ENCODE peak calls at places on chromosome 2, in eight cellular contexts. S is stomach, U is Calu3, Q is activated B cell treated with CpG ODN at 0.5 μM for 24 hours, V is tibial artery, B is progenitor cell of endocrine pancreas, F is choroid plexus epithelial cell, L is left ventricle myocardium inferior. H is an unnamed sample.
A peak's percentile ranks its signal among the peaks of the same experiment; 100 is the strongest.

GRCh38 chr2:86673976-86674670 is 46.0 kb upstream of the RMND5A start:
- DNase-seq in U (no peak), Q (no peak), S (no peak), V (no peak), F (peak; percentile 10), B (no peak), L (no peak), H (no peak)

GRCh38 chr2:52676056-52676455 is 1091.5 kb upstream of the CHAC2 start:
- DNase-seq in B (no peak), F (no peak), S (no peak), Q (no peak), U (no peak), L (no peak), V (no peak), H (no peak)

GRCh38 chr2:121469361-121469760 is 61.3 kb upstream of the RNU4ATAC start:
- DNase-seq in B (no peak), L (no peak), U (no peak), F (no peak), S (no peak), Q (no peak), V (no peak), H (no peak)

GRCh38 chr2:54858021-54858681 is 134.7 kb downstream of the EML6 start:
- DNase-seq in B (no peak), Q (no peak), U (no peak), S (no peak), L (no peak), F (peak; percentile 91), V (no peak), H (no peak)

GRCh38 chr2:128162266-128162665 is 71.3 kb downstream of the UGGT1 start:
- DNase-seq in S (no peak), U (no peak), Q (no peak), V (no peak), F (peak; percentile 31), B (no peak), L (no peak), H (no peak)

GRCh38 chr2:169221745-169222369 is 140.5 kb downstream of the LRP2 start:
- DNase-seq in V (no peak), B (no peak), U (no peak), F (peak; percentile 55), S (no peak), Q (no peak), L (no peak), H (no peak)

GRCh38 chr2:228092056-228092455 is 89.4 kb downstream of the SPHKAP start:
- DNase-seq in B (no peak), S (no peak), Q (no peak), U (no peak), L (no peak), F (no peak), V (no peak), H (no peak)

GRCh38 chr2:95273911-95274290 is 348 bp upstream of the PROM2 start:
- DNase-seq in V (peak; percentile 17), U (no peak), B (no peak), F (no peak), Q (peak; percentile 9), S (no peak), L (no peak), H (no peak)

GRCh38 chr2:50611261-50612020 is 420.5 kb downstream of the NRXN1 start:
- DNase-seq in Q (no peak), L (no peak), U (no peak), F (peak; percentile 3), V (no peak), B (no peak), S (no peak), H (no peak)

GRCh38 chr2:177585234-177585863 is 192.8 kb downstream of the AGPS start:
- DNase-seq in B (no peak), U (no peak), S (peak; percentile 77), F (no peak), Q (no peak), L (peak; percentile 37), V (no peak), H (no peak)

GRCh38 chr2:221484761-221485499 is 87.2 kb downstream of the EPHA4 start:
- DNase-seq in U (no peak), B (no peak), L (no peak), F (no peak), S (no peak), Q (no peak), V (no peak), H (no peak)

GRCh38 chr2:25088817-25089485 is 47.1 kb downstream of the EFR3B start:
- DNase-seq in L (no peak), U (no peak), V (no peak), S (no peak), B (no peak), Q (no peak), F (no peak), H (no peak)

GRCh38 chr2:85017436-85018048 is 46.6 kb downstream of the KCMF1 start:
- DNase-seq in L (no peak), U (no peak), B (no peak), S (no peak), Q (no peak), V (no peak), F (peak; percentile 56), H (peak; percentile 33)

GRCh38 chr2:238601433-238602222 is 174.9 kb downstream of the ASB1 start:
- DNase-seq in L (no peak), F (peak; percentile 59), U (no peak), Q (no peak), B (no peak), S (no peak), V (peak; percentile 72), H (no peak)

GRCh38 chr2:212109792-212110680 is 428.6 kb downstream of the ERBB4 start:
- DNase-seq in U (no peak), Q (no peak), F (no peak), L (no peak), S (no peak), V (no peak), B (no peak), H (no peak)

GRCh38 chr2:136207030-136207623 is 89.2 kb upstream of the CXCR4 start:
- DNase-seq in B (no peak), F (no peak), S (no peak), Q (peak; percentile 57), U (no peak), L (peak; percentile 18), V (peak; percentile 31), H (no peak)

GRCh38 chr2:67260348-67261277 is 136.5 kb upstream of the ETAA1 start:
- DNase-seq in V (peak; percentile 79), F (peak; percentile 96), Q (no peak), L (peak; percentile 65), U (no peak), S (peak; percentile 29), B (no peak), H (peak; percentile 99)

GRCh38 chr2:78992451-78992806 is 33.1 kb upstream of the REG3G start:
- DNase-seq in U (no peak), F (peak; percentile 19), B (peak; percentile 17), L (no peak), Q (no peak), V (no peak), S (no peak), H (no peak)

GRCh38 chr2:78994789-78995188 is 30.7 kb upstream of the REG3G start:
- DNase-seq in F (no peak), Q (no peak), L (no peak), U (no peak), B (no peak), S (no peak), V (no peak), H (no peak)

GRCh38 chr2:78993518-78994148 is 31.9 kb upstream of the REG3G start:
- DNase-seq in B (no peak), U (no peak), F (no peak), Q (no peak), L (no peak), V (no peak), S (no peak), H (no peak)

GRCh38 chr2:78992807-78993517 is 32.5 kb upstream of the REG3G start:
- DNase-seq in S (peak; percentile 27), V (no peak), L (no peak), B (peak; percentile 22), F (no peak), U (no peak), Q (no peak), H (no peak)
- TF ChIP-seq CTCF in S (no peak), V (no peak), L (no peak), B (no peak), F (no peak), U (no peak), Q (no peak), H (no peak)

DNA sequence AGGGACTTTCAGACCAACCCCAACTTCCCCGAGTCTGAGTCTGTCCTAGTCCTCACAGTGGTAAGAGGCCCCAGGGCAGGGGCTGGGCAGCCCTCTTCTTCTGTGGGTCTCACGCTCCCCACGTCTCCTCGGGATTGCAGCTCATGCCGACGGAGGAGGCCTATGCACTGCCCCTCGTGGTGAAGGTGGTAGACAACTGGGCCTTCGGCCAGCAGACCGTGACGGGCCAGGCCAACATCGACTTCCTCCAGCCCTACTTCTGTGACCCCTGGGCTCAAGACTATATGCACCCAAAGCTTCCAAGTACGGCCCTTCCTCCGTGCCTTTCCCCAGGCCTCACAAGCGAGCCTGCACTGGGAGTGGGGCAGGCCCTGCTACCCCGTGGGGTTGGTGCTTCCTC is 44.3 kb downstream of the LMAN2L start:
- DNase-seq in L (no peak), Q (no peak), F (no peak), B (no peak), S (no peak), V (no peak), U (no peak), H (no peak)
- TF ChIP-seq CTCF in L (no peak), Q (no peak), F (no peak), B (no peak), S (no peak), V (no peak), U (no peak), H (no peak)

GRCh38 chr2:20231632-20232031 is 6.7 kb upstream of the SDC1 start:
- DNase-seq in L (no peak), S (peak; percentile 87), Q (no peak), U (peak; percentile 93), F (no peak), V (no peak), B (no peak), H (peak; percentile 61)
- TF ChIP-seq CTCF in L (no peak), S (no peak), Q (no peak), U (no peak), F (no peak), V (no peak), B (no peak), H (no peak)

GRCh38 chr2:218872645-218873358 is 7.8 kb upstream of the WNT10A start:
- DNase-seq in V (no peak), B (no peak), L (no peak), U (no peak), S (no peak), Q (no peak), F (no peak), H (no peak)
- TF ChIP-seq CTCF in V (no peak), B (peak; percentile 11), L (no peak), U (no peak), S (no peak), Q (no peak), F (no peak), H (no peak)

GRCh38 chr2:180572346-180572745 is 408.1 kb upstream of the UBE2E3 start:
- DNase-seq in L (no peak), F (peak; percentile 20), B (no peak), Q (no peak), S (no peak), U (no peak), V (no peak), H (peak; percentile 15)
- TF ChIP-seq CTCF in L (no peak), F (no peak), B (no peak), Q (no peak), S (no peak), U (no peak), V (no peak), H (no peak)

GRCh38 chr2:219297766-219298456 is 11.3 kb downstream of the PTPRN start:
- DNase-seq in B (no peak), V (no peak), Q (no peak), U (no peak), S (no peak), L (no peak), F (peak; percentile 17), H (no peak)
- TF ChIP-seq CTCF in B (no peak), V (no peak), Q (no peak), U (no peak), S (no peak), L (no peak), F (peak; percentile 45), H (no peak)

H was measured in HFFc6.